ENCODE peak calls at places on chromosomes 16 and 17, in five cellular contexts. One of them, this sample, is unnamed.

GRCh38 chr17:17681744-17682292 is 560 bp downstream of the RAI1 start:
- DNase-seq in astrocyte: no peak
- DNase-seq in HTR-8/SVneo: no peak
- DNase-seq in LoVo: no peak
- DNase-seq in caudate nucleus: no peak
- DNase-seq in this sample: no peak

GRCh38 chr16:48907906-48908634 is 298.1 kb upstream of the N4BP1 start:
- DNase-seq in astrocyte: no peak
- DNase-seq in HTR-8/SVneo: no peak
- DNase-seq in LoVo: no peak
- DNase-seq in caudate nucleus: no peak
- DNase-seq in this sample: no peak

GRCh38 chr17:57899822-57900221 is 50.0 kb upstream of the MRPS23 start:
- DNase-seq in astrocyte: no peak
- DNase-seq in HTR-8/SVneo: no peak
- DNase-seq in LoVo: peak
- DNase-seq in caudate nucleus: no peak
- DNase-seq in this sample: no peak

GRCh38 chr17:11384131-11384530 is 143.1 kb downstream of the SHISA6 start:
- DNase-seq in astrocyte: no peak
- DNase-seq in HTR-8/SVneo: no peak
- DNase-seq in LoVo: no peak
- DNase-seq in caudate nucleus: no peak
- DNase-seq in this sample: no peak

GRCh38 chr17:2580641-2581040 is 12.8 kb upstream of the PAFAH1B1 start:
- DNase-seq in astrocyte: no peak
- DNase-seq in HTR-8/SVneo: no peak
- DNase-seq in LoVo: no peak
- DNase-seq in caudate nucleus: no peak
- DNase-seq in this sample: no peak

GRCh38 chr17:50903604-50904521 is 37.7 kb upstream of the TOB1 start:
- DNase-seq in astrocyte: peak
- DNase-seq in HTR-8/SVneo: no peak
- DNase-seq in LoVo: no peak
- DNase-seq in caudate nucleus: no peak
- DNase-seq in this sample: no peak

GRCh38 chr17:4604111-4604644 is 19.8 kb downstream of the SMTNL2 start:
- DNase-seq in astrocyte: peak
- DNase-seq in HTR-8/SVneo: no peak
- DNase-seq in LoVo: no peak
- DNase-seq in caudate nucleus: peak
- DNase-seq in this sample: peak

GRCh38 chr16:68893710-68894705 is 50.7 kb downstream of the TANGO6 start:
- DNase-seq in astrocyte: peak
- DNase-seq in HTR-8/SVneo: no peak
- DNase-seq in LoVo: no peak
- DNase-seq in caudate nucleus: no peak
- DNase-seq in this sample: peak

GRCh38 chr17:49748791-49749190 is 15.1 kb downstream of the FAM117A start:
- DNase-seq in astrocyte: no peak
- DNase-seq in HTR-8/SVneo: no peak
- DNase-seq in LoVo: no peak
- DNase-seq in caudate nucleus: no peak
- DNase-seq in this sample: no peak

GRCh38 chr17:34230342-34230741 is 24.7 kb upstream of the CCL2 start:
- DNase-seq in astrocyte: no peak
- DNase-seq in HTR-8/SVneo: no peak
- DNase-seq in LoVo: no peak
- DNase-seq in caudate nucleus: no peak
- DNase-seq in this sample: no peak

GRCh38 chr16:83932955-83933673 is 19.9 kb upstream of the OSGIN1 start:
- DNase-seq in astrocyte: peak
- DNase-seq in HTR-8/SVneo: no peak
- DNase-seq in LoVo: no peak
- DNase-seq in caudate nucleus: no peak
- DNase-seq in this sample: no peak

GRCh38 chr17:21199311-21199710 is 14.7 kb downstream of the TMEM11 start:
- DNase-seq in astrocyte: peak
- DNase-seq in HTR-8/SVneo: no peak
- DNase-seq in LoVo: no peak
- DNase-seq in caudate nucleus: no peak
- DNase-seq in this sample: peak

GRCh38 chr17:5422505-5422904 is 2.5 kb downstream of the RPAIN start:
- DNase-seq in astrocyte: peak
- DNase-seq in HTR-8/SVneo: peak
- DNase-seq in LoVo: peak
- DNase-seq in caudate nucleus: no peak
- DNase-seq in this sample: peak

GRCh38 chr16:86828202-86828601 is 249.9 kb downstream of the FOXL1 start:
- DNase-seq in astrocyte: no peak
- DNase-seq in HTR-8/SVneo: no peak
- DNase-seq in LoVo: no peak
- DNase-seq in caudate nucleus: no peak
- DNase-seq in this sample: no peak

GRCh38 chr16:84560269-84560668 is 55.8 kb upstream of the MEAK7 start:
- DNase-seq in astrocyte: no peak
- DNase-seq in HTR-8/SVneo: no peak
- DNase-seq in LoVo: no peak
- DNase-seq in caudate nucleus: no peak
- DNase-seq in this sample: no peak

GRCh38 chr17:17682737-17683675 is 1.7 kb downstream of the RAI1 start:
- DNase-seq in astrocyte: peak
- DNase-seq in HTR-8/SVneo: no peak
- DNase-seq in LoVo: peak
- DNase-seq in caudate nucleus: peak
- DNase-seq in this sample: peak

GRCh38 chr16:27355610-27356009 is 41.8 kb downstream of the IL4R start:
- DNase-seq in astrocyte: no peak
- DNase-seq in HTR-8/SVneo: no peak
- DNase-seq in LoVo: no peak
- DNase-seq in caudate nucleus: no peak
- DNase-seq in this sample: peak

GRCh38 chr16:56121156-56121500 is 70.2 kb upstream of the GNAO1 start:
- DNase-seq in astrocyte: no peak
- DNase-seq in HTR-8/SVneo: no peak
- DNase-seq in LoVo: no peak
- DNase-seq in caudate nucleus: no peak
- DNase-seq in this sample: no peak

GRCh38 chr16:55700961-55701360 is 45.2 kb downstream of the SLC6A2 start:
- DNase-seq in astrocyte: no peak
- DNase-seq in HTR-8/SVneo: no peak
- DNase-seq in LoVo: no peak
- DNase-seq in caudate nucleus: no peak
- DNase-seq in this sample: no peak

GRCh38 chr17:42178817-42179216 is 2.1 kb downstream of the KCNH4 start:
- DNase-seq in astrocyte: no peak
- DNase-seq in HTR-8/SVneo: no peak
- DNase-seq in LoVo: no peak
- DNase-seq in caudate nucleus: no peak
- DNase-seq in this sample: no peak

GRCh38 chr17:80002690-80003490 is 32.8 kb downstream of the TBC1D16 start:
- DNase-seq in astrocyte: no peak
- DNase-seq in HTR-8/SVneo: no peak
- DNase-seq in LoVo: peak
- DNase-seq in caudate nucleus: no peak
- DNase-seq in this sample: no peak

This sample was measured in brain microvascular endothelial cell.